ENCODE peak calls at places on chromosomes 6 and 20, in five cellular contexts. S is stromal cell of bone marrow, V is left lung, L is astrocyte, T is T-helper 2 cell. M is an unnamed sample.

GRCh38 chr6:81606965-81607381 is 145.5 kb downstream of the TENT5A start:
- DNase-seq in V (no peak), S (peak), T (no peak), L (peak), M (no peak)

GRCh38 chr20:22472386-22472785 is 112.0 kb downstream of the FOXA2 start:
- DNase-seq in S (no peak), T (no peak), V (no peak), L (no peak), M (no peak)

GRCh38 chr20:50810063-50810462 is 15.2 kb downstream of the BCAS4 start:
- DNase-seq in S (no peak), V (no peak), T (no peak), L (no peak), M (no peak)

GRCh38 chr6:150631283-150631981 is 31.7 kb downstream of the PLEKHG1 start:
- DNase-seq in S (no peak), T (no peak), L (no peak), V (peak), M (no peak)

GRCh38 chr20:1912056-1912455 is 16.8 kb downstream of the SIRPA start:
- DNase-seq in L (peak), S (no peak), V (no peak), T (no peak), M (no peak)

GRCh38 chr20:51487525-51488279 is 54.8 kb downstream of the NFATC2 start:
- DNase-seq in T (no peak), V (no peak), S (peak), L (peak), M (no peak)

GRCh38 chr6:161694995-161695394 is 421.1 kb upstream of the AGPAT4 start:
- DNase-seq in T (no peak), S (peak), L (peak), V (no peak), M (no peak)

GRCh38 chr20:59073582-59073981 is 31.0 kb upstream of the PRELID3B start:
- DNase-seq in L (no peak), T (no peak), S (no peak), V (no peak), M (no peak)

GRCh38 chr6:37433657-37434271 is 743 bp downstream of the CMTR1 start:
- DNase-seq in L (no peak), V (no peak), T (peak), S (no peak), M (peak)

GRCh38 chr6:18488526-18489270 is 101.5 kb downstream of the RNF144B start:
- DNase-seq in L (peak), S (no peak), V (no peak), T (no peak), M (no peak)

GRCh38 chr20:38748863-38749153 is 548 bp downstream of the ACTR5 start:
- DNase-seq in V (no peak), L (no peak), S (no peak), T (no peak), M (no peak)

GRCh38 chr6:138115877-138116660 is 8.8 kb upstream of the PERP start:
- DNase-seq in L (peak), S (peak), V (no peak), T (peak), M (peak)

GRCh38 chr6:99868074-99868702 is 125.8 kb downstream of the MCHR2 start:
- DNase-seq in L (peak), V (peak), S (peak), T (peak), M (peak)

GRCh38 chr20:22513574-22513973 is 70.8 kb downstream of the FOXA2 start:
- DNase-seq in V (no peak), L (no peak), T (no peak), S (no peak), M (no peak)

GRCh38 chr20:31637660-31638059 is at the start of gene COX4I2:
- DNase-seq in S (no peak), L (no peak), T (no peak), V (peak), M (no peak)

GRCh38 chr6:34484899-34485298 is 19.0 kb downstream of the PACSIN1 start:
- DNase-seq in T (peak), S (no peak), L (no peak), V (no peak), M (peak)

GRCh38 chr6:6131492-6132109 is 124.9 kb upstream of the NRN1 start:
- DNase-seq in V (no peak), S (peak), T (no peak), L (no peak), M (peak)

GRCh38 chr20:41538810-41539596 is 79.2 kb downstream of the CHD6 start:
- DNase-seq in T (no peak), L (no peak), V (no peak), S (no peak), M (no peak)

GRCh38 chr6:170274713-170275560 is 15.9 kb downstream of the DLL1 start:
- DNase-seq in T (no peak), V (peak), S (no peak), L (no peak), M (no peak)

GRCh38 chr20:9974324-9974723 is 60.5 kb upstream of the ANKEF1 start:
- DNase-seq in S (no peak), T (no peak), L (no peak), V (no peak), M (no peak)